ENCODE peak calls at places on chromosome 19, in four cellular contexts. One of them, this sample, is unnamed.

GRCh38 chr19:33388817-33389573 is 15.5 kb downstream of the CEBPG start:
- DNase-seq in PC-9: no peak
- DNase-seq in astrocyte: no peak
- DNase-seq in suprapubic skin: peak; percentile 82
- DNase-seq in this sample: no peak

GRCh38 chr19:47106819-47107200 is 6.8 kb downstream of the ZC3H4 start:
- DNase-seq in PC-9: no peak
- DNase-seq in astrocyte: peak; percentile 47
- DNase-seq in suprapubic skin: no peak
- DNase-seq in this sample: no peak

GRCh38 chr19:1624458-1624857 is 19.2 kb upstream of the UQCR11 start:
- DNase-seq in PC-9: no peak
- DNase-seq in astrocyte: peak; percentile 15
- DNase-seq in suprapubic skin: no peak
- DNase-seq in this sample: peak; percentile 81

GRCh38 chr19:13208964-13209796 is 59.0 kb downstream of the IER2 start:
- DNase-seq in PC-9: no peak
- DNase-seq in astrocyte: no peak
- DNase-seq in suprapubic skin: no peak
- DNase-seq in this sample: no peak

GRCh38 chr19:575527-576506 is 3.4 kb downstream of the BSG start:
- DNase-seq in PC-9: peak; percentile 79
- DNase-seq in astrocyte: peak; percentile 44
- DNase-seq in suprapubic skin: no peak
- DNase-seq in this sample: no peak

GRCh38 chr19:879711-880438 is 13.1 kb downstream of the MED16 start:
- DNase-seq in PC-9: no peak
- DNase-seq in astrocyte: no peak
- DNase-seq in suprapubic skin: no peak
- DNase-seq in this sample: no peak

GRCh38 chr19:776549-776948 is 20.7 kb upstream of the PTBP1 start:
- DNase-seq in PC-9: no peak
- DNase-seq in astrocyte: no peak
- DNase-seq in suprapubic skin: no peak
- DNase-seq in this sample: no peak

GRCh38 chr19:30549151-30549550 is 177.0 kb downstream of the ZNF536 start:
- DNase-seq in PC-9: no peak
- DNase-seq in astrocyte: no peak
- DNase-seq in suprapubic skin: no peak
- DNase-seq in this sample: no peak

DNA sequence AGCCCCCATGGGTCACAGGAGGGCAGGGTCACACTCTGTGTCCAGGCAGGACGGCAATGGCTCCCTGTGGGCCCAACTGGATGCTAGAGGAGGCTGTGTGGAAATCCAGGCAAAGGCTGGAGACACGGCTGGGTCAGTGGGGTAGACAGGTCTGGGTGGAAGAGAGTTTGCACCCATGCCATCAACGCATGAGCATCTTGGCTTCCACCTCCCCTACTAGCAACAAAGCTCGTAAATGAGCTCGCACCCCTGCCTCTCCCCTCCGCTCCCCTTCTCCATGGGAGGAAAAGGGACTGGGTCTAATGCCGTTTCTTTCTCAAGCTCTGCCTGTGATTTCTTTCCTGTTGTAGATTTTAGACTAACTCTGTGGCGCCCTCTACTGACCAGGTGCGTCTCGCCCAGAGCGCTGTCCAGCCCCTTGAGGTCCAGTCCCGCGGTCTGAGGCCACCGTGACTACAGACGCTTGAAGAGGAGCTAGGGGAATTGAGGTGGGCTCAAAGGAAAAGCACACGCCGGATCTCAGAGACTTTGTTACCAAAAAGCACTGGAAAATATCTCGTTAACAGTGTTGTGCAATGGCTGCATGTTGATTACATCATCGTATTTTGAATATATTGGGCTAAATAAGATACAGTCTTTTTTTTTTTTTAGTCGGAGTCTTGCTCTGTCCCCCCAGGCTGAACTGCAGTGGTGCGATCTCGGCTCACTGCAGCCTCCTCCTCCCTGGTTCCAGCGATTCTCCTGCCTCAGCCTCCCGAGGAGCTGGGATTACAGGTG is 50.7 kb upstream of the USP29 start:
- DNase-seq in PC-9: no peak
- DNase-seq in astrocyte: no peak
- DNase-seq in suprapubic skin: no peak
- DNase-seq in this sample: no peak
- H3K9me3 ChIP-seq in PC-9: no peaks in the 10 kb centered on the region
- H3K9me3 ChIP-seq in astrocyte: peaks cover 10% of the 10 kb centered on the region
- H3K9me3 ChIP-seq in suprapubic skin: peaks cover 31% of the 10 kb centered on the region
- H3K9me3 ChIP-seq in this sample: peaks cover 14% of the 10 kb centered on the region

GRCh38 chr19:8986296-8986695 is 23.9 kb downstream of the MUC16 start:
- DNase-seq in PC-9: no peak
- DNase-seq in astrocyte: no peak
- DNase-seq in suprapubic skin: no peak
- DNase-seq in this sample: no peak

GRCh38 chr19:8988204-8988603 is 22.0 kb downstream of the MUC16 start:
- DNase-seq in PC-9: peak; percentile 80
- DNase-seq in astrocyte: no peak
- DNase-seq in suprapubic skin: no peak
- DNase-seq in this sample: peak; percentile 15
- H3K9me3 ChIP-seq in PC-9: no peaks in the 10 kb centered on the region
- H3K9me3 ChIP-seq in astrocyte: peaks cover 6% of the 10 kb centered on the region
- H3K9me3 ChIP-seq in suprapubic skin: no peaks in the 10 kb centered on the region
- H3K9me3 ChIP-seq in this sample: no peaks in the 10 kb centered on the region

DNA sequence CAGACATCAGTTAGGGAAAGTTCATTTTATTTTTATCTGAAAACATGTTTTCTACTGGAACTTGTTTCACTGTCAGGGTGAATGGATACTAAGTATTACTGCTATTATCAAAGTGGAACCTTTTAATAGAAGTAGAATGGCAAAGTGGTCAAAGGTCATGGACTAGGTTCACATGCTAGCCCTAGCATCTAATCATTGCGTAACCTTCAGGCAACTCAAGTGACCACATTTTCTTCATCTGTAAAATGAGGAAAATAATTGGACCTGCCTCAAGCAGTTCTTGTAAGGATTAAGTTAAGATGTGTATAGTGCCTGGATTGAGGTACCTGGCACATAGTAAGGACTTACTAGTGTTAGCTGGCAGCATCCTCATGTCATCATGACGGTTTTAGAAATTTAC is 5.0 kb downstream of the ZFP28 start:
- DNase-seq in PC-9: no peak
- DNase-seq in astrocyte: no peak
- DNase-seq in suprapubic skin: no peak
- DNase-seq in this sample: no peak
- H3K9me3 ChIP-seq in PC-9: peaks cover 24% of the 10 kb centered on the region
- H3K9me3 ChIP-seq in astrocyte: peaks cover 19% of the 10 kb centered on the region
- H3K9me3 ChIP-seq in suprapubic skin: peaks cover 48% of the 10 kb centered on the region
- H3K9me3 ChIP-seq in this sample: peaks cover 11% of the 10 kb centered on the region

GRCh38 chr19:57355916-57356315 is 4.8 kb downstream of the ZNF304 start:
- DNase-seq in PC-9: no peak
- DNase-seq in astrocyte: no peak
- DNase-seq in suprapubic skin: no peak
- DNase-seq in this sample: no peak

GRCh38 chr19:57359300-57359699 is 4.1 kb upstream of the TRAPPC2B start:
- DNase-seq in PC-9: no peak
- DNase-seq in astrocyte: no peak
- DNase-seq in suprapubic skin: no peak
- DNase-seq in this sample: no peak

GRCh38 chr19:57362419-57362818 is 932 bp upstream of the TRAPPC2B start:
- DNase-seq in PC-9: no peak
- DNase-seq in astrocyte: no peak
- DNase-seq in suprapubic skin: no peak
- DNase-seq in this sample: no peak

GRCh38 chr19:57351867-57352266 is 796 bp downstream of the ZNF304 start:
- DNase-seq in PC-9: no peak
- DNase-seq in astrocyte: no peak
- DNase-seq in suprapubic skin: no peak
- DNase-seq in this sample: peak; percentile 6

GRCh38 chr19:57357406-57357805 is 5.9 kb upstream of the TRAPPC2B start:
- DNase-seq in PC-9: no peak
- DNase-seq in astrocyte: no peak
- DNase-seq in suprapubic skin: no peak
- DNase-seq in this sample: no peak
- H3K9me3 ChIP-seq in PC-9: peaks cover 8% of the 10 kb centered on the region
- H3K9me3 ChIP-seq in astrocyte: peaks cover 43% of the 10 kb centered on the region
- H3K9me3 ChIP-seq in suprapubic skin: peaks cover 10% of the 10 kb centered on the region
- H3K9me3 ChIP-seq in this sample: no peaks in the 10 kb centered on the region

DNA sequence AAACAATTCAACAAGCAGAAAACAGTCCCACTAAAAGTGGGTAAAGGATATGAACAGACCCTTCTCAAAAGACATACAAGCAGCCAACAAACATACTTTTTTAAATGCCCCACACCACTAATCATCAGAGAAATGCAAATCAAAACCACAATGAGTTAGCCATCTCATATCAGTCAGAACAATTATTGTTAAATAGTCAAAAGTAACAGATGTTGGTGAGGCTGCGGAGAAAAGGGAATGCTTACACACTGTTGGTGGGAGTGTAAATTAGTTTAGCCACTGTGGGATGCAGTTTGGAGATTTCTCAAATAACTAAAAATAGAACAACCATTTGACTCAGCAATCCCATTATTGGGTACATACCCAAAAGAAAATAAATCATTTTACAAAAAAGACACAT is 8.7 kb downstream of the ZNF529 start:
- DNase-seq in PC-9: no peak
- DNase-seq in astrocyte: peak; percentile 63
- DNase-seq in suprapubic skin: no peak
- DNase-seq in this sample: no peak
- H3K9me3 ChIP-seq in PC-9: peaks cover 57% of the 10 kb centered on the region
- H3K9me3 ChIP-seq in astrocyte: peaks cover 14% of the 10 kb centered on the region
- H3K9me3 ChIP-seq in suprapubic skin: peaks cover 46% of the 10 kb centered on the region
- H3K9me3 ChIP-seq in this sample: peaks cover 3% of the 10 kb centered on the region

GRCh38 chr19:11872624-11873023 is 15.0 kb upstream of the ZNF69 start:
- DNase-seq in PC-9: no peak
- DNase-seq in astrocyte: no peak
- DNase-seq in suprapubic skin: no peak
- DNase-seq in this sample: no peak

GRCh38 chr19:11873762-11874161 is 13.8 kb upstream of the ZNF69 start:
- DNase-seq in PC-9: no peak
- DNase-seq in astrocyte: no peak
- DNase-seq in suprapubic skin: no peak
- DNase-seq in this sample: no peak

DNA sequence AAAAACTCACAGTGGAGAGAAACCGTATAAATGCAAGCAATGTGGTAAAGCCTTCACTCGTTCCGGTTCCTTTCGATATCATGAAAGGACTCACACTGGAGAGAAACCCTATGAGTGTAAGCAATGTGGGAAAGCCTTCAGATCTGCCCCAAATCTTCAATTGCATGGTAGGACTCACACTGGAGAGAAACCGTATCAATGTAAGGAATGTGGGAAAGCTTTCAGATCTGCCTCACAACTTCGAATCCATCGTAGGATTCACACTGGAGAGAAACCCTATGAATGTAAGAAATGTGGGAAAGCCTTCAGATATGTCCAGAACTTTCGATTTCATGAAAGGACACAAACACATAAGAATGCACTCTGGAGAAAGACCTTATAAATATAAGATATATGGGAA is 19.4 kb upstream of the ZNF69 start:
- DNase-seq in PC-9: no peak
- DNase-seq in astrocyte: no peak
- DNase-seq in suprapubic skin: no peak
- DNase-seq in this sample: no peak
- H3K9me3 ChIP-seq in PC-9: no peaks in the 10 kb centered on the region
- H3K9me3 ChIP-seq in astrocyte: peaks cover 54% of the 10 kb centered on the region
- H3K9me3 ChIP-seq in suprapubic skin: peaks cover 20% of the 10 kb centered on the region
- H3K9me3 ChIP-seq in this sample: peaks cover 19% of the 10 kb centered on the region

DNA sequence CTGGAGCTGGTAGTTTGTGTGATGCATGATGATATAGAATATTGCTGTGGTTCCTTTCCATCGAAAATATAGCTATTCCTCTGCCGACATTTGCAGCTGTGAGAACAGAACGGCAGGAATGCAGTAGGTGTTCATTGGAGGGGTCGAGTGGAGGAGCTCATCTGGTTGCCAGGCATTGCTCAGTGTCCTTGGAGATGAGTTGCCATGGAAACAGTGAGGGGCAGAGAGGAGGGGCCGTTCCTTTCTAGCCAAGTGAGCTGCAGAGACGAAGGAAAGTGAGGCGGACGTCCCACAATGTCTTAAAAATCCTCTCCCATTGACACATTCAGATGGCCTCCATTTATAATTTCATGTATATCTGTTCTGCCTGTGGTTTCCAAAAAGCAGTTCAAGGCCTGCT is 41.1 kb upstream of the ZNF835 start:
- DNase-seq in PC-9: no peak
- DNase-seq in astrocyte: no peak
- DNase-seq in suprapubic skin: no peak
- DNase-seq in this sample: no peak
- H3K9me3 ChIP-seq in PC-9: no peaks in the 10 kb centered on the region
- H3K9me3 ChIP-seq in astrocyte: peaks cover 9% of the 10 kb centered on the region
- H3K9me3 ChIP-seq in suprapubic skin: peaks cover 9% of the 10 kb centered on the region
- H3K9me3 ChIP-seq in this sample: peaks cover 16% of the 10 kb centered on the region

DNA sequence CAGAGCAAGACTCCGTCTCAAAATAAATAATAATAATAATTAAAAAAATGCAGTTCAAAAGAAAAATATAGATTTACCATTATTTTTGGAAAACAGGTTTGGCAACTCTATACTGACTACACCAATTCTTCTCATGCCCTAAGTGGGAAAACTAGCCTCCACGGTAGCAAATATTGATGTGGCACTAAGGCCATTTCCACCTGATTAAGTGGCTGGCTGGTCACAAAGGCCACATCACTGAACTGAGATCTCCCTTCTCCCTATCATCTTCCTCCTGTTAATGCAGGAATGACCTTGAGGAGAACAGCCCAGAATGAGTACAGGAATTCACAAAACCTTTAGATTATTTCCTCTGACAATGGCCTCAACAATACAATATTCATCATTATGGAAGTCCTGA is 18.6 kb downstream of the ZNF814 start:
- DNase-seq in PC-9: no peak
- DNase-seq in astrocyte: no peak
- DNase-seq in suprapubic skin: no peak
- DNase-seq in this sample: no peak
- H3K9me3 ChIP-seq in PC-9: peaks cover 82% of the 10 kb centered on the region
- H3K9me3 ChIP-seq in astrocyte: peaks cover 68% of the 10 kb centered on the region
- H3K9me3 ChIP-seq in suprapubic skin: peaks cover 56% of the 10 kb centered on the region
- H3K9me3 ChIP-seq in this sample: peaks cover 20% of the 10 kb centered on the region

This sample was measured in neural progenitor cell.